ENCODE peak calls at places on chromosomes 16 and 17, in nine cellular contexts. W is thoracic aorta; M is ovary; U is NCI-H1436; I is astrocyte of the spinal cord; N is stimulated activated CD4-positive, alpha-beta T cell treated with anti-CD3 and anti-CD28 coated beads, TNF-alpha, amount 100 ng/mL, for 4 hours; P is neural crest cell; K is activated naive CD4-positive, alpha-beta T cell treated with anti-CD3 and anti-CD28 coated beads for 36 hours; D is activated CD4-positive, alpha-beta memory T cell treated with anti-CD3 and anti-CD28 coated beads, Interleukin-2, amount 10 ng/mL, durations not matched to agents 7 days and 5 days. O is an unnamed sample.
A peak's percentile ranks its signal among the peaks of the same experiment; 100 is the strongest.

GRCh38 chr17:42153919-42154491 is 784 bp downstream of the RAB5C start:
- DNase-seq in W (no peak), M (no peak), U (no peak), I (peak; percentile 4), N (no peak), P (no peak), K (no peak), D (no peak), O (no peak)

GRCh38 chr17:72711531-72712310 is 380.8 kb downstream of the SLC39A11 start:
- DNase-seq in W (no peak), M (no peak), U (no peak), I (no peak), N (no peak), P (no peak), K (no peak), D (no peak), O (no peak)

GRCh38 chr16:56742030-56742984 is 12.4 kb downstream of the NUP93 start:
- DNase-seq in W (no peak), M (no peak), U (no peak), I (peak; percentile 88), N (no peak), P (no peak), K (no peak), D (no peak), O (no peak)

GRCh38 chr17:10357768-10358167 is 15.0 kb downstream of the MYH13 start:
- DNase-seq in W (no peak), M (no peak), U (no peak), I (no peak), N (no peak), P (no peak), K (peak; percentile 46), D (peak; percentile 17), O (no peak)

GRCh38 chr17:76569607-76570279 is 15.9 kb downstream of the ST6GALNAC2 start:
- DNase-seq in W (no peak), M (no peak), U (no peak), I (peak; percentile 51), N (no peak), P (no peak), K (no peak), D (no peak), O (no peak)

GRCh38 chr17:65393514-65393913 is 167.9 kb downstream of the AXIN2 start:
- DNase-seq in W (no peak), M (no peak), U (no peak), I (no peak), N (no peak), P (no peak), K (no peak), D (no peak), O (no peak)

GRCh38 chr16:66427036-66427446 is at the start of gene BEAN1:
- DNase-seq in W (no peak), M (peak; percentile 42), U (no peak), I (no peak), N (no peak), P (peak; percentile 29), K (no peak), D (no peak), O (no peak)

GRCh38 chr17:65154770-65155589 is 17.8 kb downstream of the RGS9 start:
- DNase-seq in W (no peak), M (no peak), U (no peak), I (peak; percentile 38), N (no peak), P (no peak), K (no peak), D (no peak), O (no peak)

GRCh38 chr17:12567077-12568053 is 98.3 kb upstream of the MYOCD start:
- DNase-seq in W (no peak), M (no peak), U (no peak), I (no peak), N (no peak), P (no peak), K (no peak), D (no peak), O (no peak)

GRCh38 chr17:4919511-4920047 is 12.5 kb upstream of the GP1BA start:
- DNase-seq in W (no peak), M (no peak), U (no peak), I (no peak), N (no peak), P (no peak), K (no peak), D (no peak), O (no peak)

GRCh38 chr16:85437161-85438052 is 175.7 kb upstream of the GSE1 start:
- DNase-seq in W (no peak), M (peak; percentile 80), U (peak; percentile 28), I (no peak), N (no peak), P (peak; percentile 41), K (no peak), D (no peak), O (peak; percentile 31)

GRCh38 chr17:285751-286422 is 66.7 kb downstream of the RPH3AL start:
- DNase-seq in W (no peak), M (no peak), U (no peak), I (no peak), N (no peak), P (no peak), K (no peak), D (no peak), O (no peak)